ENCODE peak calls at places on chromosomes 4 and X, in ten cellular contexts. D is T-helper 22 cell; Y is D341Med; P is ELR; R is IMR-90; F is fibroblast of mammary gland; T is activated CD4-positive, alpha-beta T cell treated with anti-CD3 and anti-CD28 coated beads, Interleukin-2, amount 10 ng/mL, durations not matched to agents 7 days and 5 days; C is HEK293T; A is kidney; M is nephron progenitor cell. K is an unnamed sample.

GRCh38 chr4:21885770-21886169 is 62.8 kb downstream of the KCNIP4 start:
- DNase-seq in D (no peak), Y (no peak), P (peak), R (no peak), F (peak), T (no peak), C (no peak), A (no peak), M (no peak), K (no peak)

GRCh38 chr4:175386776-175387507 is 425.1 kb downstream of the GPM6A start:
- DNase-seq in D (no peak), Y (no peak), P (no peak), R (no peak), F (no peak), T (no peak), C (no peak), A (no peak), M (no peak), K (no peak)

GRCh38 chr4:140296335-140296753 is 77.1 kb upstream of the SCOC start:
- DNase-seq in D (no peak), Y (no peak), P (peak), R (peak), F (peak), T (no peak), C (peak), A (no peak), M (peak), K (no peak)

GRCh38 chrX:71225661-71226060 is 2.6 kb downstream of the GJB1 start:
- DNase-seq in D (no peak), Y (no peak), P (peak), R (no peak), F (no peak), T (no peak), C (no peak), A (no peak), M (no peak), K (no peak)

GRCh38 chr4:10107111-10108091 is 9.2 kb downstream of the WDR1 start:
- DNase-seq in D (no peak), Y (no peak), P (peak), R (peak), F (no peak), T (no peak), C (no peak), A (peak), M (no peak), K (no peak)

GRCh38 chrX:41258871-41259270 is 75.1 kb upstream of the DDX3X start:
- DNase-seq in D (no peak), Y (no peak), P (peak), R (no peak), F (peak), T (no peak), C (no peak), A (no peak), M (no peak), K (no peak)

GRCh38 chrX:134542485-134542884 is 82.5 kb downstream of the HPRT1 start:
- DNase-seq in D (no peak), Y (peak), P (peak), R (peak), F (peak), T (no peak), C (no peak), A (no peak), M (peak), K (no peak)

GRCh38 chrX:12113321-12113720 is 25.0 kb upstream of the FRMPD4 start:
- DNase-seq in D (no peak), Y (no peak), P (peak), R (peak), F (no peak), T (no peak), C (no peak), A (no peak), M (no peak), K (no peak)

GRCh38 chr4:38366451-38366850 is 297.5 kb upstream of the KLF3 start:
- DNase-seq in D (no peak), Y (no peak), P (no peak), R (no peak), F (peak), T (no peak), C (no peak), A (no peak), M (no peak), K (no peak)

GRCh38 chrX:110420771-110421498 is 62.3 kb downstream of the RTL9 start:
- DNase-seq in D (no peak), Y (no peak), P (peak), R (peak), F (peak), T (no peak), C (peak), A (no peak), M (no peak), K (no peak)

GRCh38 chrX:108468486-108468885 is 28.8 kb downstream of the COL4A5 start:
- DNase-seq in D (no peak), Y (no peak), P (peak), R (peak), F (peak), T (no peak), C (no peak), A (no peak), M (no peak), K (no peak)

GRCh38 chrX:22118161-22118830 is 86.2 kb downstream of the PHEX start:
- DNase-seq in D (no peak), Y (no peak), P (peak), R (peak), F (no peak), T (no peak), C (no peak), A (no peak), M (no peak), K (no peak)

GRCh38 chr4:1232661-1233621 is 16.0 kb downstream of the CTBP1 start:
- DNase-seq in D (no peak), Y (no peak), P (no peak), R (peak), F (peak), T (no peak), C (no peak), A (peak), M (peak), K (no peak)

GRCh38 chr4:94678896-94679295 is 78.9 kb upstream of the BMPR1B start:
- DNase-seq in D (no peak), Y (no peak), P (peak), R (peak), F (peak), T (no peak), C (no peak), A (no peak), M (no peak), K (no peak)

GRCh38 chrX:108270739-108271396 is 167.4 kb downstream of the COL4A6 start:
- DNase-seq in D (no peak), Y (no peak), P (peak), R (peak), F (peak), T (no peak), C (no peak), A (no peak), M (no peak), K (no peak)

GRCh38 chr4:175560628-175561027 is 251.4 kb downstream of the GPM6A start:
- DNase-seq in D (no peak), Y (peak), P (peak), R (peak), F (peak), T (no peak), C (peak), A (no peak), M (no peak), K (no peak)

GRCh38 chr4:39312821-39313220 is 53.3 kb downstream of the RFC1 start:
- DNase-seq in D (no peak), Y (no peak), P (no peak), R (no peak), F (no peak), T (no peak), C (no peak), A (no peak), M (no peak), K (no peak)